ENCODE peak calls at places on chromosome 14, in five cellular contexts. Q, X, M, P and T are unnamed samples.

GRCh38 chr14:28870033-28870564 is 103.5 kb downstream of the FOXG1 start:
- DNase-seq in Q (no peak), M (no peak), X (no peak), P (no peak), T (no peak)

GRCh38 chr14:22524784-22525161 is 64.3 kb downstream of the DAD1 start:
- DNase-seq in P (no peak), M (no peak), X (peak; percentile 67), Q (no peak), T (no peak)

GRCh38 chr14:61153436-61153835 is 127.7 kb downstream of the TMEM30B start:
- DNase-seq in X (peak; percentile 82), M (no peak), Q (no peak), P (no peak), T (no peak)

GRCh38 chr14:84217066-84217465 is 1312.9 kb upstream of the FLRT2 start:
- DNase-seq in Q (no peak), X (no peak), P (no peak), M (no peak), T (no peak)

GRCh38 chr14:77603654-77604270 is 12.7 kb downstream of the SPTLC2 start:
- DNase-seq in P (peak; percentile 48), Q (no peak), M (no peak), X (peak; percentile 19), T (no peak)

GRCh38 chr14:30015471-30015870 is 87.8 kb upstream of the PRKD1 start:
- DNase-seq in M (no peak), X (peak; percentile 5), P (no peak), Q (no peak), T (no peak)

GRCh38 chr14:64758711-64759554 is 54.7 kb downstream of the PLEKHG3 start:
- DNase-seq in X (peak; percentile 96), Q (peak; percentile 45), P (peak; percentile 73), M (no peak), T (peak; percentile 78)

GRCh38 chr14:104316121-104316722 is 177.8 kb downstream of the KIF26A start:
- DNase-seq in Q (peak; percentile 81), M (peak; percentile 1), P (no peak), X (no peak), T (no peak)

DNA sequence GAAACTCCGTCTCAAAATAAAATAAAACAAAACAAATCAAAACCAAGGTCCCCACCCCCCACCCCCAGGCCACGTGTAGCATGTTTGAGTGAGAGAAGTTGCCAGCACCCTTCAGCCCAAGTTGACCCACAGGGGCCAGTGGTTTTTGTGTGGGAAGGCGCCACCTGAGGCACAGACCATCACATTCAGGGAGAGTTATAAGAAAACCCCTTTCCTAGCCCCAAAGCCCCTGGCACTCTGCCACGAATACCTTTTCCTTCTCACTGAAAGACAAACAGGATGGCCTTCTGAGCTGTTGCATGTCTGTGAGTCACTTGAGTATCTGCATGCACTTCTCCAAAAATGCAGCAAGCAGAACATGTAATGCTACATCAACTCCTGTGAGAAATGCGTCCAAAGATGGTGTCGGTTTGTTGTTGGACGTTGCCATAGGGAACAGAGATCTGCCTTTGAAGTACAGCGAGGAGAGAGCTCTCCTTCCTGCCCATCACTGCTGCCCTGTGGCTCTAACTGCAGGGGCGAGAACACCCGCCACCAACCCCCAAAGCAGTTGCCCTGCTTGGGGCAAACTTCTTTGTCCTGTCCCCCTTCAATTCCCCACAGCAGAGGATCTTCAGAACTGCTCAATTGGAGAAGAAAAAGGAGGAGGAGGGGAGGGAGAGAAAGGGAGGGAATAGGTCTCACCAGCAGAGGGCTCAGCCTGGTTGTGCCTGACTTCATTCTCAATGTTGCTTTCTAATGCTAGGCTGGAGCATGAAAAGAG is 2.7 kb upstream of the TRAF3 start:
- DNase-seq in M (peak; percentile 68), P (no peak), Q (peak; percentile 58), X (peak; percentile 69), T (peak; percentile 24)
- H3K4me3 ChIP-seq in M (no peak overlapping the region), P (no peak overlapping the region), Q (no peak overlapping the region), X (peak overlapping the region; percentile 29), T (no peak overlapping the region)

GRCh38 chr14:35534130-35534883 is at the start of gene INSM2:
- DNase-seq in X (no peak), Q (no peak), M (no peak), P (no peak), T (no peak)

GRCh38 chr14:35534884-35535793 is 1.2 kb downstream of the INSM2 start:
- DNase-seq in P (peak; percentile 56), X (peak; percentile 46), Q (peak; percentile 72), M (peak; percentile 58), T (peak; percentile 51)

GRCh38 chr14:35543006-35543405 is 9.0 kb downstream of the INSM2 start:
- DNase-seq in M (no peak), X (no peak), P (no peak), Q (no peak), T (no peak)

GRCh38 chr14:35535794-35536112 is 1.8 kb downstream of the INSM2 start:
- DNase-seq in P (no peak), X (no peak), M (no peak), Q (no peak), T (no peak)

GRCh38 chr14:35539969-35540368 is 6.0 kb downstream of the INSM2 start:
- DNase-seq in M (no peak), Q (no peak), X (no peak), P (no peak), T (no peak)
- H3K36me3 ChIP-seq in M (no peaks in the 10 kb centered on the region), Q (no peaks in the 10 kb centered on the region), X (no peaks in the 10 kb centered on the region), P (peaks cover 23% of the 10 kb centered on the region), T (no peaks in the 10 kb centered on the region)

DNA sequence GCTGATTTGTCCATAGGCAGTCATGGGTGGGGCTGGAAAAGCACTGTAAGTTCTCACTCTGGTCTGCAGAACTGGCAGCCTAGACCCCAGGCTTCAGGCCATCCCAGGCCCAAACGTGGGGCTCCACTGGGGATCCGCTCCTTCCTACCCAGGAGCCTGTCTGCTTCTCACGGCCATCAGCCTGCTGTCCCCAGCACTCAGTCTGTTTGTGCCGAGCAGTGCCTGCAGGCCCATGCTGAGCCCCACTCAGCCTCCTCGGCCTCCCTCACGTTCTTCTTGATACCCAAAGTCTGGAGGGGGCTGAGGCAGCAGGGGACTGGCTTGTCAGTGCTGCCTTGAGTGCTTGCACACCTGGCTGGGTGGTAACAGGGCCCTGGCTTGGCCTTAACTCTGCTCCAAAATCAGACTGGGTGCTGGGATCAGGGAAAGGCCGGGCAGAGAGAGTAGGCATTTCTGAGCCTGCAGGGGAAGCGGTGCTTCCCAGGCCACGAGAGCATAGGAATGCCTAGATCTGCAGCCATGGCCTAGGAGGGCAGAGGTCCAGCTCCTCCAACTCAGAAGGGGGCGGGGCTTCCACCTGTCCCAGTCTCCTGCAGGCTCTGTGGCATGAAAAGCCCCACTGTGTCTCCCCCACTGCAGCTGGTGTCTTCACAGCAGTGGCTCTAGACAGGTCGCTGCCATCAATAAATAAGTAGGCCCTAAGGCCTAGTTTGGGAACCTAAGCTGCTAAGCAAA is 772.4 kb upstream of the FBXO33 start:
- DNase-seq in X (no peak), M (no peak), P (no peak), Q (no peak), T (no peak)
- H3K9me3 ChIP-seq in X (no peaks in the 10 kb centered on the region), M (no peaks in the 10 kb centered on the region), P (peaks cover 10% of the 10 kb centered on the region), Q (no peaks in the 10 kb centered on the region), T (no peaks in the 10 kb centered on the region)

GRCh38 chr14:86943391-86944365 is 1049.3 kb downstream of the GALC start:
- DNase-seq in M (no peak), Q (no peak), X (no peak), P (no peak), T (no peak)
- H3K4me3 ChIP-seq in M (no peak overlapping the region), Q (no peak overlapping the region), X (no peak overlapping the region), P (no peak overlapping the region), T (no peak overlapping the region)

GRCh38 chr14:58566979-58567378 is 70.8 kb upstream of the DACT1 start:
- DNase-seq in Q (no peak), M (no peak), P (no peak), X (no peak), T (no peak)
- H3K36me3 ChIP-seq in Q (no peaks in the 10 kb centered on the region), M (no peaks in the 10 kb centered on the region), P (no peaks in the 10 kb centered on the region), X (no peaks in the 10 kb centered on the region), T (no peaks in the 10 kb centered on the region)

GRCh38 chr14:105938055-105938863 is 411.9 kb downstream of the TMEM121 start:
- DNase-seq in P (no peak), X (no peak), M (no peak), Q (no peak), T (no peak)
- H3K9me3 ChIP-seq in P (peaks cover 24% of the 10 kb centered on the region), X (peaks cover 20% of the 10 kb centered on the region), M (peaks cover 9% of the 10 kb centered on the region), Q (no peaks in the 10 kb centered on the region), T (no peaks in the 10 kb centered on the region)